ENCODE peak calls at places on chromosome 1, in five cellular contexts. L is tibial nerve, E is stomach, T is A549, I is right lobe of liver. Z is an unnamed sample.

GRCh38 chr1:164689672-164690655 is 131.0 kb downstream of the PBX1 start:
- DNase-seq in T (no peak), L (no peak), I (no peak), E (no peak), Z (peak; percentile 42)

GRCh38 chr1:15525043-15525958 is 1.3 kb upstream of the CASP9 start:
- DNase-seq in E (no peak), I (no peak), T (no peak), L (peak; percentile 16), Z (peak; percentile 64)

GRCh38 chr1:203746281-203746680 is 18.7 kb upstream of the LAX1 start:
- DNase-seq in T (no peak), E (no peak), L (no peak), I (no peak), Z (no peak)

GRCh38 chr1:51504806-51505525 is 14.1 kb downstream of the EPS15 start:
- DNase-seq in E (no peak), L (no peak), I (peak; percentile 58), T (no peak), Z (no peak)

GRCh38 chr1:45543599-45544417 is 6.8 kb upstream of the AKR1A1 start:
- DNase-seq in I (peak; percentile 76), L (peak; percentile 38), T (no peak), E (peak; percentile 55), Z (no peak)

GRCh38 chr1:172727956-172728603 is 69.2 kb downstream of the FASLG start:
- DNase-seq in E (no peak), I (no peak), T (peak; percentile 82), L (no peak), Z (peak; percentile 82)

GRCh38 chr1:182084487-182085316 is 23.2 kb upstream of the ZNF648 start:
- DNase-seq in T (peak; percentile 74), L (peak; percentile 99), I (peak; percentile 80), E (peak; percentile 93), Z (peak; percentile 92)

GRCh38 chr1:155253208-155253607 is 2.1 kb downstream of the ENTREP3 start:
- DNase-seq in I (no peak), T (no peak), L (no peak), E (no peak), Z (no peak)

GRCh38 chr1:222263791-222264190 is 284.1 kb downstream of the HHIPL2 start:
- DNase-seq in T (no peak), L (no peak), E (no peak), I (no peak), Z (no peak)

GRCh38 chr1:89844236-89844807 is 23.5 kb downstream of the LRRC8D start:
- DNase-seq in E (no peak), L (no peak), T (peak; percentile 13), I (no peak), Z (no peak)

GRCh38 chr1:239868117-239868516 is 223.6 kb upstream of the FMN2 start:
- DNase-seq in L (no peak), I (no peak), E (no peak), T (no peak), Z (no peak)

GRCh38 chr1:36400825-36401601 is 3.3 kb upstream of the LSM10 start:
- DNase-seq in T (peak; percentile 50), I (peak; percentile 81), L (peak; percentile 47), E (peak; percentile 55), Z (peak; percentile 83)

GRCh38 chr1:7561331-7561921 is 209.7 kb upstream of the VAMP3 start:
- DNase-seq in I (no peak), T (peak; percentile 46), L (no peak), E (no peak), Z (peak; percentile 13)

GRCh38 chr1:93442276-93442675 is 5.6 kb upstream of the FNBP1L start:
- DNase-seq in E (peak; percentile 84), I (no peak), L (no peak), T (peak; percentile 34), Z (peak; percentile 89)

GRCh38 chr1:150909585-150910185 is 16.5 kb upstream of the SETDB1 start:
- DNase-seq in I (no peak), T (no peak), L (no peak), E (no peak), Z (no peak)

GRCh38 chr1:158037876-158038359 is 44.5 kb downstream of the KIRREL1 start:
- DNase-seq in E (no peak), I (peak; percentile 28), L (no peak), T (peak; percentile 34), Z (no peak)

GRCh38 chr1:18962121-18962721 is 5.7 kb upstream of the IFFO2 start:
- DNase-seq in T (no peak), I (no peak), L (peak; percentile 38), E (no peak), Z (no peak)

GRCh38 chr1:81549588-81550127 is 251.1 kb upstream of the ADGRL2 start:
- DNase-seq in I (no peak), T (peak; percentile 38), L (no peak), E (no peak), Z (no peak)

DNA sequence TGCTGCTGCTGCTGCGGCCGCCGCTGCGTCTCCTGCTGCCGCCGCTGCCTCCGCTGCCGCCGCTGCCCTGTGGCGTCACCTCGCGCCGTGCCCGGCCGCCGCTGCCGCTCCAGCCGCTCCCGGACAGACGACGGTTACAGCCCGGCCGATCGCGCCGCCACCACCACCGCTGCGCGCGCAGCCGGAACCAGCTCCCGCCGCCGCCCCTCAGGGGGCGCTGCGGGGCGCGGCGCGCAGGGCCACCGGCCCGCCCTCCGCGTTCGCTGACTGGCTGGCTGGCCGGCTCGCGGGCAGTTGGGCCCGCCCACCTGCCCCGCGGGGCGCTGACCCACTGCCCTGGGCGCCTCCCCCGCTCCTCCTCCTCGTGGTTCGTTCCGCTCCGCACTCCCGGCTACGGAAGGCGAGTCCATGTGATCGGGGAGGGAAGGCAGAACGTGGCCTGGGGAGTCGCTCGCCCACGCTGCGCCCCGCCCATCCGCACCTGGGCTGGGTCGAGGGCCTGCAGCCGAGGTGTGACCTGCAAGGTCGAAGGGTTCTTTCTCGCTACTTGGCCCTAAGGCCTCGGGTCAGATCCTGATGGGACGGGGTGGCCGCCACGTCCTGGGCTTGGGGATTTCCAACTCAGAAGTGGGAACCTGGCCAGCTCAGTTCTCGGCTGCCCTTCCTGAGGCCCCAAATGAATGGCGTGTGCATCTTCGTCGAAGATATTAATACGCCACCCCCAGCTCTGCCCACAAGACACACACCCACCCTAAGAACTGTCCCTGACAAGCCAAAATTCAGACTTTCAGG is at the start of gene PTP4A2:
- DNase-seq in L (peak; percentile 79), E (peak; percentile 95), T (peak; percentile 96), I (peak; percentile 97), Z (peak; percentile 97)
- TF ChIP-seq POLR2A in L (peak; percentile 97), E (no peak), T (peak; percentile 45), I (peak; percentile 99), Z (peak; percentile 88)

GRCh38 chr1:179953974-179954493 is 576 bp upstream of the CEP350 start:
- DNase-seq in E (no peak), I (no peak), T (peak; percentile 62), L (peak; percentile 70), Z (no peak)

GRCh38 chr1:179955318-179955638 is 668 bp downstream of the CEP350 start:
- DNase-seq in L (peak; percentile 14), T (peak; percentile 37), E (no peak), I (no peak), Z (no peak)

GRCh38 chr1:179955731-179956130 is 1.1 kb downstream of the CEP350 start:
- DNase-seq in I (no peak), T (no peak), L (no peak), E (no peak), Z (peak; percentile 26)

GRCh38 chr1:179952181-179952580 is 2.4 kb upstream of the CEP350 start:
- DNase-seq in I (no peak), L (no peak), T (no peak), E (no peak), Z (no peak)

DNA sequence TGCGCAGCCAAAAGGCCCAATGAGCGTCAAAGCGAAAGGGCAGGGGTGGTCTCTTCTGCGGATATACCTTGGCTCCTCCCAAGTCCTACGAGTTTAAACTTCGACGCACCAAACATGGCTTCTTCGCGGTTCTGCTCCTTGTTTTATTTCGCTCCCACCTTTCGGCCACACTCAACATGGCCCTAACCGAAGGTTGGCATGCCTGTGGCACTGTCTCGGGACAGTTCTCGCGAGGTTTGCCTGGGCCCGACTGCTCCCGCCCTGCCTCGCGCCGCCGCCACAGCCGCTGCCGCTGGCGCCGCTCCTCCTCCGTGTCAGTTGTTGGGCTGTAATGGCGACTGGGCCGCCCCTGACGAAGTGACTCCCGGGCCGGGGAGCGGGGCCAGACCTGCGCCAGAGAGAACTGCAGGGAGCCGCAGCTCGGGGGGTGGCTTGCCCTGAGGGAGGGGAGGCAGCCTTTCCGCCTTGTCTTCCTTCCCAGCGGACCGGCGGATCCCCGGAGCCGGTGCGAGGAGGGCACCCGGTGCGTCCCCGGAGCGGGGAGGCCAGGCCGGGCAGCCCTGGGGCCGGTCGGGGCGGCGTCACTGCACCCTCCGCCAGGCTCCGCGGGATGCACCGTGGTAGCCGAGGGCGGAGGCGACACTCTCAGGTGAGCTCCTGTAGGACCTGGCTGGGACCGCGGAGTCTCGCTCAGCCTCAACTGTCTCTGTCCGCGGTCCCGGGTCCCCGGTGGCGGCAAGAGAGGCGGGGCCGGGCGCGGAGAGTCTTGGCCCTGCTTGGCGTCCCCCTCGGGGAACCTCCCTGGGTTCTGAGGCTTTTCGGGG is at the start of gene CEP350:
- DNase-seq in I (peak; percentile 98), L (peak; percentile 97), T (peak; percentile 99), E (peak; percentile 98), Z (peak; percentile 99)
- TF ChIP-seq POLR2A in I (peak; percentile 94), L (peak; percentile 85), T (peak; percentile 86), E (no peak), Z (peak; percentile 94)

GRCh38 chr1:225350872-225351271 is 77.0 kb downstream of the LBR start:
- DNase-seq in T (no peak), L (no peak), I (no peak), E (no peak), Z (no peak)

GRCh38 chr1:225343618-225344017 is 84.2 kb downstream of the LBR start:
- DNase-seq in E (no peak), L (no peak), I (no peak), T (peak; percentile 33), Z (peak; percentile 26)

GRCh38 chr1:225348400-225348799 is 79.4 kb downstream of the LBR start:
- DNase-seq in L (no peak), I (no peak), E (no peak), T (no peak), Z (no peak)

GRCh38 chr1:225349826-225350225 is 78.0 kb downstream of the LBR start:
- DNase-seq in T (no peak), I (no peak), E (no peak), L (no peak), Z (no peak)

DNA sequence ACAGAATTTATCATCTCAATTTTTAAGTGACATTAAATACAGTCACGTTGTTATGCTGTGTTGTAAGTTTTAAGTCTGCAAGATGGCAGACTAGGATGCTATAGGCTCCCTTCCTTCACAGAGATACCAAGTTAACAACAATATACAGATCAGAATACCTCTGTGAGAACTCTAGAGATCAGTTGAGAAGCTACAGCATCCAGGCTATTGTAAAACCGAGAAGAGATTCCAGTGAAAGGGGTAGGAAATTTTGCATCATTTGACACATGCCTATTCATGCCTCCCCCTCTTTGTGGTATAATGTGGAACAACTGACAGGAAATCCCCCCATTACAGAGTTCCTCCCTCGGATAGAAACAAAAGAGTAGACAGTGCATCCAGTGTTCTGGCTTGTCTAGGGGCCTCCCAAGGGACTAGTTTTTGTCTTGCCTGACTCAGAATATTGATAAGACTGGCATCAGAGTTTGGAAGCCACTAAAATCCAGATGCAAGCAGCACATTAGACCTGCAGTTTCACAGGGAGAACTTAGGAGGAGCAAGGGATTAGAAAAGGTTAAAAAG is 80.6 kb downstream of the LBR start:
- DNase-seq in E (no peak), T (no peak), L (no peak), I (no peak), Z (no peak)
- TF ChIP-seq POLR2A in E (no peak), T (no peak), L (no peak), I (no peak), Z (no peak)

GRCh38 chr1:27257155-27257554 is 22.7 kb downstream of the WDTC1 start:
- DNase-seq in I (no peak), L (no peak), E (no peak), T (no peak), Z (no peak)
- TF ChIP-seq POLR2A in I (no peak), L (no peak), E (no peak), T (no peak), Z (no peak)